ENCODE peak calls at places on chromosome 16, in six cellular contexts. O, E, Y, L, M and K are unnamed samples.

GRCh38 chr16:85833540-85833914 is 34.0 kb downstream of the COX4I1 start:
- DNase-seq in Y (no peak), O (no peak), M (no peak), E (no peak), L (no peak), K (no peak)

GRCh38 chr16:2925951-2926659 is 14.4 kb downstream of the FLYWCH1 start:
- DNase-seq in Y (no peak), M (no peak), E (no peak), L (no peak), O (no peak), K (no peak)

GRCh38 chr16:86427327-86427935 is 82.9 kb upstream of the FOXF1 start:
- DNase-seq in O (no peak), L (no peak), E (no peak), Y (no peak), M (no peak), K (no peak)

GRCh38 chr16:49498241-49499017 is 124.8 kb downstream of the C16orf78 start:
- DNase-seq in E (no peak), Y (no peak), M (no peak), O (no peak), L (no peak), K (no peak)

GRCh38 chr16:66026211-66026610 is 340.3 kb upstream of the CDH5 start:
- DNase-seq in E (no peak), L (no peak), Y (peak), O (no peak), M (peak), K (no peak)

GRCh38 chr16:67509016-67509415 is 19.6 kb upstream of the RIPOR1 start:
- DNase-seq in L (no peak), O (no peak), M (no peak), Y (no peak), E (no peak), K (no peak)

GRCh38 chr16:82535262-82535661 is 91.5 kb upstream of the CDH13 start:
- DNase-seq in L (no peak), E (no peak), O (no peak), M (no peak), Y (no peak), K (no peak)

GRCh38 chr16:23949630-23950290 is 114.0 kb downstream of the PRKCB start:
- DNase-seq in M (no peak), O (peak), E (peak), L (peak), Y (no peak), K (no peak)

GRCh38 chr16:2720063-2720455 is at the start of gene PRSS27:
- DNase-seq in O (no peak), L (peak), E (no peak), M (no peak), Y (no peak), K (no peak)

GRCh38 chr16:88454315-88455057 is 1.4 kb downstream of the ZFPM1 start:
- DNase-seq in M (no peak), Y (peak), O (no peak), L (peak), E (peak), K (peak)

GRCh38 chr16:89686520-89687091 is at the start of gene CDK10:
- DNase-seq in Y (peak), E (peak), M (peak), L (peak), O (peak), K (peak)

GRCh38 chr16:85075236-85075924 is 36.9 kb downstream of the CIBAR2 start:
- DNase-seq in E (no peak), L (no peak), M (no peak), Y (no peak), O (no peak), K (no peak)

GRCh38 chr16:21001262-21001661 is 100.7 kb downstream of the LYRM1 start:
- DNase-seq in M (no peak), L (peak), E (peak), Y (peak), O (no peak), K (peak)

GRCh38 chr16:70250748-70251650 is 741 bp downstream of the EXOSC6 start:
- DNase-seq in E (peak), Y (peak), M (peak), L (peak), O (peak), K (peak)

GRCh38 chr16:77780378-77780837 is 8.0 kb upstream of the VAT1L start:
- DNase-seq in O (no peak), L (no peak), M (peak), Y (peak), E (no peak), K (peak)